ENCODE peak calls at places on chromosome 19, in six cellular contexts. W is Caco-2, M is mesenchymal stem cell, L is ovary, E is MM.1S, G is body of pancreas. H is an unnamed sample.

GRCh38 chr19:18878058-18878797 is 17.7 kb downstream of the CERS1 start:
- DNase-seq in E (no peak), G (no peak), W (no peak), L (no peak), M (no peak), H (peak; percentile 26)

GRCh38 chr19:16274466-16274865 is 50.2 kb upstream of the KLF2 start:
- DNase-seq in E (no peak), G (no peak), M (no peak), L (peak; percentile 64), W (no peak), H (no peak)

GRCh38 chr19:29289020-29289419 is 76.1 kb upstream of the UQCRFS1 start:
- DNase-seq in E (no peak), L (no peak), G (no peak), M (no peak), W (no peak), H (no peak)

GRCh38 chr19:1923319-1923718 is 17.7 kb upstream of the CSNK1G2 start:
- DNase-seq in E (peak; percentile 87), L (no peak), M (no peak), G (no peak), W (no peak), H (peak; percentile 72)

GRCh38 chr19:2942928-2943640 is 1.7 kb downstream of the ZNF77 start:
- DNase-seq in L (no peak), W (no peak), E (no peak), M (no peak), G (no peak), H (no peak)

GRCh38 chr19:47658431-47659383 is 49.8 kb downstream of the BICRA start:
- DNase-seq in L (no peak), E (no peak), W (peak; percentile 66), G (no peak), M (no peak), H (no peak)

GRCh38 chr19:17837972-17838371 is 9.8 kb downstream of the JAK3 start:
- DNase-seq in L (no peak), W (no peak), G (no peak), M (no peak), E (no peak), H (no peak)

GRCh38 chr19:34580408-34580807 is 96.6 kb downstream of the SCGB2B2 start:
- DNase-seq in W (no peak), L (no peak), E (no peak), M (no peak), G (no peak), H (no peak)

GRCh38 chr19:19468424-19469050 is 46.8 kb downstream of the TSSK6 start:
- DNase-seq in E (no peak), M (peak; percentile 43), L (no peak), W (no peak), G (no peak), H (no peak)

GRCh38 chr19:5587661-5588060 is 19.9 kb upstream of the TINCR start:
- DNase-seq in W (no peak), M (no peak), E (no peak), L (no peak), G (no peak), H (no peak)

GRCh38 chr19:6465006-6465405 is 935 bp downstream of the CRB3 start:
- DNase-seq in W (no peak), E (no peak), G (no peak), M (no peak), L (no peak), H (no peak)

GRCh38 chr19:29623726-29624488 is 17.8 kb downstream of the POP4 start:
- DNase-seq in L (no peak), E (no peak), W (no peak), M (no peak), G (no peak), H (peak; percentile 19)

GRCh38 chr19:29893606-29894284 is 48.3 kb upstream of the URI1 start:
- DNase-seq in W (no peak), M (no peak), E (no peak), L (no peak), G (no peak), H (no peak)

GRCh38 chr19:48329167-48329891 is 4.0 kb downstream of the EMP3 start:
- DNase-seq in G (no peak), E (peak; percentile 39), L (no peak), M (peak; percentile 77), W (peak; percentile 68), H (peak; percentile 79)

GRCh38 chr19:27392027-27392632 is 1820.8 kb downstream of the UQCRFS1 start:
- DNase-seq in E (no peak), L (no peak), G (no peak), M (no peak), W (peak; percentile 14), H (no peak)

GRCh38 chr19:49387936-49388372 is at the start of gene KASH5:
- DNase-seq in E (peak; percentile 89), L (peak; percentile 48), G (peak; percentile 90), W (peak; percentile 90), M (no peak), H (peak; percentile 82)

GRCh38 chr19:16715613-16716012 is 4.0 kb upstream of the NWD1 start:
- DNase-seq in L (no peak), W (no peak), G (no peak), E (no peak), M (no peak), H (no peak)

GRCh38 chr19:11673608-11674041 is 65.1 kb downstream of the ZNF823 start:
- DNase-seq in W (no peak), E (no peak), G (peak; percentile 74), M (peak; percentile 55), L (peak; percentile 76), H (no peak)

GRCh38 chr19:49676690-49677231 is 310 bp upstream of the PRMT1 start:
- DNase-seq in W (peak; percentile 100), E (peak; percentile 99), G (peak; percentile 100), L (peak; percentile 100), M (peak; percentile 100), H (peak; percentile 99)

GRCh38 chr19:2436926-2437325 is 9.5 kb upstream of the TIMM13 start:
- DNase-seq in W (no peak), E (no peak), G (no peak), L (no peak), M (no peak), H (no peak)

GRCh38 chr19:35013047-35013819 is 13.1 kb downstream of the GRAMD1A start:
- DNase-seq in W (peak; percentile 66), G (peak; percentile 79), E (peak; percentile 16), L (peak; percentile 77), M (peak; percentile 67), H (peak; percentile 77)

GRCh38 chr19:1952635-1953034 is 11.7 kb downstream of the CSNK1G2 start:
- DNase-seq in E (no peak), L (no peak), G (no peak), W (no peak), M (no peak), H (no peak)

GRCh38 chr19:17779281-17779930 is 15.5 kb upstream of the B3GNT3 start:
- DNase-seq in E (no peak), M (peak; percentile 63), G (no peak), W (no peak), L (peak; percentile 49), H (no peak)

GRCh38 chr19:42248270-42249148 is 6.1 kb upstream of the GSK3A start:
- DNase-seq in G (no peak), M (no peak), W (no peak), L (no peak), E (no peak), H (no peak)
- H3K4me1 ChIP-seq in G (peaks cover 59% of the 10 kb centered on the region), M (peaks cover 48% of the 10 kb centered on the region), W (peaks cover 26% of the 10 kb centered on the region), L (peaks cover 34% of the 10 kb centered on the region), E (peaks cover 12% of the 10 kb centered on the region), H (peaks cover 49% of the 10 kb centered on the region)

DNA sequence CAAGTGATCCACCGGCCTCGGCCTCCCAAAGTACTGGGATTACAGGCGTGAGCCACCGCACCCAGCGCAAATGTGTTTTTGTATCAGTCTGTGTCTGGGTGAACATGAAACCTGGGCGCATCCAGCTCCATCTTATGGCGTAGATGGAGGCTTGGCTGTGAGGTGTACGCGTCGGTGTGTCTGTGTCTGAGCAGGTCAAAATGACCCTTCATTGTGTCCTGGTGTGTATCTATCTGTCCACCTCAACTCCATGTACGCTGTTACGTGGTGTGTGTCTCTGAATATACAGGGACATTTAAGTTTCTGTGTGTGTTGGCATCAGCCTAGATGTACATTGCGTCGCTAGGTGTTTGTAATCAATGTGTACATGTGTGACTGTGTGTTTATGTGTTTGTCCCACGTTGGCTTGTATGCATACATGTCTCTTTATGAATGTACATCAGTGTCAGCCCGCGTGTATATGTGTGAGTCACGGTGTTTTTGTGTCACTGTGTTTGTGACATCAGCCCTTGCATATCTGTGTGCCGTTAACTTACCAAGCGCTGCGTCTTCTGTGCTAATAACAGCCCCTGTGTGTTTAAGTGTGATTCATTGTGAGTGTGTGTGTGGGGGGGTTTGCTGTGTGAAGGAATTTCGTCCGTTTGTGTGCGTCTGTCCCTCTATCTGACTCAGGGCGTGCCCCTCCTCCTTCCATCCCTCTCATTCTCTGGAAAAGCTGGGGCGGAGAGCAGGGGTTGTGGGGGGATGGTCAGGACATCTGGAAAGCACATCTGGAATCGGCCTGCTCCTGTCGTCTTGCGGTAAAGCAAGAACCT is 6.4 kb downstream of the AXL start:
- DNase-seq in M (peak; percentile 100), E (no peak), G (peak; percentile 26), L (peak; percentile 87), W (peak; percentile 80), H (no peak)
- H3K4me3 ChIP-seq in M (no peak overlapping the region), E (no peak overlapping the region), G (no peak overlapping the region), L (peak overlapping the region; percentile 42), W (peak overlapping the region; percentile 62), H (no peak overlapping the region)

DNA sequence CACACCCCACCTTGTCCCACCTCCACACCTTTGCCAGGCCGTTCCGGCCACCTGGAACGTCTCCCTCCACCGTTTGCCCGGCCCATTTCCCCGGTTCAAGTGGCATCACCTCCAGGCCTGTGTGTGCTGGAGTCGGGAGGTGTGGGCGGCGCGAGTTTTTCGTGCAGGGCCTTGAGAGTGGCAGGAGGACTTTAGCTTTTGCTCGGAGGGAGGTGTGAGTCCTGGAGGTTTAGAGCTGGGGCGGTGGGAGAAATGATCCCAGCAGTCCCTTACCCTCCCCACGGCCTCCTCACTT is 4.3 kb upstream of the PALM start:
- DNase-seq in L (no peak), E (no peak), W (no peak), M (no peak), G (no peak), H (no peak)
- H3K27me3 ChIP-seq in L (no peaks in the 10 kb centered on the region), E (peaks cover 83% of the 10 kb centered on the region), W (no peaks in the 10 kb centered on the region), M (peaks cover 4% of the 10 kb centered on the region), G (peaks cover 10% of the 10 kb centered on the region), H (no peaks in the 10 kb centered on the region)

GRCh38 chr19:43776285-43776684 is 4.5 kb downstream of the KCNN4 start:
- DNase-seq in M (no peak), L (no peak), E (no peak), G (no peak), W (no peak), H (no peak)

GRCh38 chr19:43777163-43777700 is 3.5 kb downstream of the KCNN4 start:
- DNase-seq in E (no peak), G (no peak), M (peak; percentile 25), L (no peak), W (no peak), H (peak; percentile 81)

GRCh38 chr19:43773725-43774102 is 7.1 kb downstream of the KCNN4 start:
- DNase-seq in G (no peak), W (no peak), E (no peak), M (no peak), L (no peak), H (no peak)

GRCh38 chr19:43774103-43774939 is 6.5 kb downstream of the KCNN4 start:
- DNase-seq in G (peak; percentile 64), W (no peak), L (peak; percentile 53), M (peak; percentile 69), E (no peak), H (no peak)

GRCh38 chr19:43775299-43775890 is 5.4 kb downstream of the KCNN4 start:
- DNase-seq in W (no peak), E (no peak), G (no peak), M (no peak), L (no peak), H (no peak)
- H3K4me1 ChIP-seq in W (peaks cover 7% of the 10 kb centered on the region), E (peaks cover 8% of the 10 kb centered on the region), G (peaks cover 13% of the 10 kb centered on the region), M (peaks cover 31% of the 10 kb centered on the region), L (peaks cover 8% of the 10 kb centered on the region), H (peaks cover 52% of the 10 kb centered on the region)

GRCh38 chr19:12788025-12788681 is 3.1 kb upstream of the JUNB start:
- DNase-seq in M (peak; percentile 58), E (no peak), G (no peak), W (no peak), L (no peak), H (no peak)
- H3K4me3 ChIP-seq in M (no peak overlapping the region), E (peak overlapping the region; percentile 67), G (no peak overlapping the region), W (peak overlapping the region; percentile 41), L (no peak overlapping the region), H (no peak overlapping the region)

H was measured in CD4-positive, alpha-beta memory T cell.